ENCODE peak calls at places on chromosome 18, in nine cellular contexts. D is GM12865; P is HuH-7; C is stimulated activated CD8-positive, alpha-beta memory T cell treated with anti-CD3 and anti-CD28 coated beads, Interleukin-4, amount 100 ng/mL, for 1 hour; G is SJSA1; Q is iPS-NIHi11; K is neuronal stem cell; S is foreskin fibroblast; B is neural crest cell. E is an unnamed sample.

GRCh38 chr18:59839241-59839640 is 60.6 kb upstream of the PMAIP1 start:
- DNase-seq in D (no peak), P (no peak), C (no peak), G (no peak), Q (no peak), K (no peak), S (no peak), B (no peak), E (no peak)

GRCh38 chr18:73283788-73284187 is 416.0 kb upstream of the NETO1 start:
- DNase-seq in D (no peak), P (no peak), C (no peak), G (no peak), Q (no peak), K (no peak), S (peak), B (no peak), E (no peak)

GRCh38 chr18:22106536-22107292 is 62.7 kb upstream of the GATA6 start:
- DNase-seq in D (no peak), P (no peak), C (no peak), G (no peak), Q (no peak), K (no peak), S (no peak), B (no peak), E (no peak)

GRCh38 chr18:37176307-37176934 is 347.5 kb downstream of the KIAA1328 start:
- DNase-seq in D (no peak), P (no peak), C (no peak), G (no peak), Q (no peak), K (no peak), S (no peak), B (no peak), E (no peak)

GRCh38 chr18:33440011-33440383 is 524 bp downstream of the CCDC178 start:
- DNase-seq in D (peak), P (peak), C (no peak), G (no peak), Q (peak), K (peak), S (peak), B (peak), E (peak)

GRCh38 chr18:23825978-23826405 is 136.7 kb downstream of the LAMA3 start:
- DNase-seq in D (no peak), P (peak), C (no peak), G (no peak), Q (no peak), K (no peak), S (peak), B (no peak), E (no peak)

GRCh38 chr18:9701604-9702324 is 6.3 kb upstream of the RAB31 start:
- DNase-seq in D (peak), P (no peak), C (no peak), G (no peak), Q (no peak), K (no peak), S (peak), B (no peak), E (no peak)

GRCh38 chr18:63604791-63605567 is 17.8 kb downstream of the SERPINB13 start:
- DNase-seq in D (no peak), P (no peak), C (no peak), G (no peak), Q (no peak), K (no peak), S (peak), B (no peak), E (no peak)

GRCh38 chr18:75212626-75213110 is 2.1 kb downstream of the TSHZ1 start:
- DNase-seq in D (no peak), P (peak), C (no peak), G (no peak), Q (no peak), K (no peak), S (peak), B (no peak), E (no peak)